ENCODE peak calls at places on chromosomes 2 and 18, in four cellular contexts. X is T-helper 2 cell treated with Interferon-gamma antibody and Interleukin-4, amounts not matched to agents 5 μg/mL and 100 μg/mL, for 36 hours; T is stromal cell of bone marrow; U is psoas muscle. J is an unnamed sample.

GRCh38 chr2:160538559-160539355 is 45.1 kb upstream of the RBMS1 start:
- DNase-seq in X (no peak), T (no peak), U (no peak), J (no peak)

GRCh38 chr2:212392048-212392447 is 146.6 kb downstream of the ERBB4 start:
- DNase-seq in X (no peak), T (peak; percentile 54), U (no peak), J (no peak)

GRCh38 chr2:147636888-147637270 is 207.9 kb upstream of the ACVR2A start:
- DNase-seq in X (no peak), T (no peak), U (no peak), J (no peak)

GRCh38 chr2:120771556-120772208 is 36.0 kb downstream of the GLI2 start:
- DNase-seq in X (no peak), T (peak; percentile 85), U (peak; percentile 76), J (no peak)

GRCh38 chr2:48315847-48316194 is 214.1 kb upstream of the STON1 start:
- DNase-seq in X (peak; percentile 35), T (no peak), U (no peak), J (no peak)

GRCh38 chr2:949384-949893 is 1.2 kb upstream of the SNTG2 start:
- DNase-seq in X (no peak), T (no peak), U (no peak), J (no peak)

GRCh38 chr18:79410731-79411613 is 15.2 kb downstream of the NFATC1 start:
- DNase-seq in X (no peak), T (no peak), U (no peak), J (no peak)

GRCh38 chr2:234952270-234953115 is 676 bp downstream of the SH3BP4 start:
- DNase-seq in X (no peak), T (no peak), U (no peak), J (peak; percentile 72)

GRCh38 chr2:205925373-205926337 is 160.3 kb downstream of the INO80D start:
- DNase-seq in X (peak; percentile 62), T (peak; percentile 28), U (peak; percentile 75), J (peak; percentile 86)

GRCh38 chr2:203396667-203397066 is 68.5 kb downstream of the ABI2 start:
- DNase-seq in X (no peak), T (no peak), U (no peak), J (no peak)

GRCh38 chr18:10329116-10329515 is 125.3 kb upstream of the APCDD1 start:
- DNase-seq in X (no peak), T (peak; percentile 19), U (no peak), J (no peak)

GRCh38 chr2:70904371-70905216 is 31.1 kb upstream of the ATP6V1B1 start:
- DNase-seq in X (no peak), T (no peak), U (no peak), J (no peak)

GRCh38 chr2:39377226-39377939 is 59.7 kb downstream of the MAP4K3 start:
- DNase-seq in X (peak; percentile 68), T (no peak), U (no peak), J (no peak)

GRCh38 chr18:5879479-5879882 is 15.8 kb downstream of the TMEM200C start:
- DNase-seq in X (no peak), T (peak; percentile 22), U (no peak), J (no peak)

GRCh38 chr2:191835539-191836350 is 11.1 kb downstream of the CAVIN2 start:
- DNase-seq in X (no peak), T (no peak), U (no peak), J (no peak)

GRCh38 chr2:5980351-5981054 is 288.3 kb downstream of the SOX11 start:
- DNase-seq in X (no peak), T (no peak), U (no peak), J (no peak)

GRCh38 chr2:48715042-48715899 is 40.3 kb downstream of the LHCGR start:
- DNase-seq in X (no peak), T (no peak), U (peak; percentile 18), J (peak; percentile 19)

GRCh38 chr18:22983175-22983574 is 50.0 kb downstream of the RBBP8 start:
- DNase-seq in X (no peak), T (peak; percentile 40), U (no peak), J (no peak)

GRCh38 chr2:126908721-126909177 is 10.1 kb downstream of the TEX51 start:
- DNase-seq in X (no peak), T (no peak), U (no peak), J (no peak)

GRCh38 chr2:85794491-85795121 is 40.8 kb downstream of the ATOH8 start:
- DNase-seq in X (no peak), T (no peak), U (no peak), J (no peak)

GRCh38 chr2:65514555-65515195 is 82.3 kb upstream of the SPRED2 start:
- DNase-seq in X (no peak), T (no peak), U (no peak), J (no peak)

GRCh38 chr2:52611757-52612156 is 1155.8 kb upstream of the CHAC2 start:
- DNase-seq in X (no peak), T (no peak), U (no peak), J (no peak)

GRCh38 chr18:25467226-25468065 is 115.5 kb upstream of the ZNF521 start:
- DNase-seq in X (no peak), T (no peak), U (peak; percentile 84), J (peak; percentile 95)

J was measured in adrenal gland.